ENCODE peak calls at places on chromosomes 12 and 14, in six cellular contexts. X is HCT116, Y is OCI-LY7, B is GM23248, M is GM23338, D is hepatocyte. Q is an unnamed sample.

GRCh38 chr12:108814462-108815211 is 42.7 kb downstream of the SSH1 start:
- DNase-seq in X (no peak), Y (no peak), B (peak; percentile 8), M (no peak), D (no peak), Q (no peak)

GRCh38 chr14:104536942-104537612 is 42.5 kb upstream of the C14orf180 start:
- DNase-seq in X (peak; percentile 12), Y (no peak), B (peak; percentile 41), M (no peak), D (peak; percentile 82), Q (no peak)

GRCh38 chr12:14834502-14834901 is 8.8 kb downstream of the ART4 start:
- DNase-seq in X (no peak), Y (no peak), B (no peak), M (no peak), D (no peak), Q (no peak)

GRCh38 chr12:57521475-57522018 is 1.1 kb upstream of the MBD6 start:
- DNase-seq in X (no peak), Y (no peak), B (peak; percentile 56), M (peak; percentile 65), D (peak; percentile 85), Q (peak; percentile 5)

GRCh38 chr14:66036598-66036997 is 449.6 kb upstream of the CCDC196 start:
- DNase-seq in X (no peak), Y (no peak), B (peak; percentile 44), M (no peak), D (no peak), Q (no peak)

GRCh38 chr14:89425931-89426330 is 8.9 kb upstream of the FOXN3 start:
- DNase-seq in X (peak; percentile 48), Y (no peak), B (peak; percentile 96), M (no peak), D (peak; percentile 39), Q (no peak)

GRCh38 chr14:40122978-40123648 is 690.9 kb upstream of the FBXO33 start:
- DNase-seq in X (peak; percentile 8), Y (no peak), B (peak; percentile 58), M (no peak), D (no peak), Q (no peak)

GRCh38 chr14:53022593-53022992 is 71.7 kb upstream of the FERMT2 start:
- DNase-seq in X (no peak), Y (no peak), B (peak; percentile 69), M (no peak), D (no peak), Q (no peak)

GRCh38 chr14:65333926-65334687 is 78.4 kb upstream of the FUT8 start:
- DNase-seq in X (no peak), Y (peak; percentile 60), B (peak; percentile 83), M (peak; percentile 65), D (peak; percentile 62), Q (peak; percentile 44)

GRCh38 chr12:124094188-124094587 is 121.2 kb downstream of the ZNF664 start:
- DNase-seq in X (no peak), Y (no peak), B (no peak), M (no peak), D (no peak), Q (no peak)

GRCh38 chr12:132523576-132524331 is 33.8 kb downstream of the FBRSL1 start:
- DNase-seq in X (no peak), Y (peak; percentile 59), B (peak; percentile 70), M (peak; percentile 84), D (peak; percentile 74), Q (no peak)

GRCh38 chr12:42364692-42365091 is 38.7 kb downstream of the PPHLN1 start:
- DNase-seq in X (no peak), Y (no peak), B (no peak), M (peak; percentile 65), D (no peak), Q (no peak)

GRCh38 chr14:100138082-100138787 is 21.2 kb downstream of the DEGS2 start:
- DNase-seq in X (no peak), Y (no peak), B (no peak), M (no peak), D (no peak), Q (peak; percentile 62)

GRCh38 chr12:12081836-12082497 is 11.2 kb downstream of the BCL2L14 start:
- DNase-seq in X (peak; percentile 29), Y (peak; percentile 48), B (peak; percentile 73), M (peak; percentile 67), D (peak; percentile 31), Q (peak; percentile 31)

GRCh38 chr12:48349471-48349870 is 1.2 kb downstream of the ZNF641 start:
- DNase-seq in X (no peak), Y (peak; percentile 4), B (peak; percentile 61), M (no peak), D (no peak), Q (no peak)

GRCh38 chr14:103296007-103296406 is 38.0 kb upstream of the EIF5 start:
- DNase-seq in X (no peak), Y (no peak), B (peak; percentile 81), M (no peak), D (peak; percentile 51), Q (no peak)

GRCh38 chr14:48536318-48536717 is 860.9 kb upstream of the MDGA2 start:
- DNase-seq in X (peak; percentile 19), Y (peak; percentile 2), B (no peak), M (peak; percentile 87), D (peak; percentile 6), Q (no peak)

GRCh38 chr12:132660047-132660446 is 27.1 kb downstream of the POLE start:
- DNase-seq in X (no peak), Y (no peak), B (no peak), M (no peak), D (no peak), Q (no peak)

GRCh38 chr12:6204533-6205143 is 4.4 kb downstream of the CD9 start:
- DNase-seq in X (no peak), Y (peak; percentile 29), B (no peak), M (no peak), D (no peak), Q (no peak)

DNA sequence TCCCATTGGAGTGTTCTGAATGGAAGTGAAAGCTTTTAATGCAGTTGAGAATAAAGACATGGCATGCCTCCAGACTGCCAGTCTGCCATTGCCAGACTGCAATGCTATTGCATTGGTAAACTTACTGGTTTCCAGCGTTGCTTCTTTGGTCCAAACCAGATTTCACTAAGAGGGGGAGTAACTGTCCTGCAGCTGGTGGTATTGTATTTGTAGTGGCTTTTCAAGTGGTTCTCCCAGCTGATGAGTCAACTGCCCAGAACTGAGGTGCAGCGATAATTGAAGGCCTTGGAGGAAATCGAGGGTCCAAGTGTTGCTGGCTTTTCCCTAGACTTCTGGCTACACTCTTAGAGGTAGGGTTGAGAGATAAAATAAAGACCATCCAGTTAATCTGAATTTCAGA is 31.9 kb downstream of the ERG28 start:
- DNase-seq in X (no peak), Y (no peak), B (no peak), M (no peak), D (no peak), Q (no peak)
- TF ChIP-seq EZH2phosphoT487 in X (no peak), Y (no peak), B (no peak), M (no peak), D (no peak), Q (no peak)

DNA sequence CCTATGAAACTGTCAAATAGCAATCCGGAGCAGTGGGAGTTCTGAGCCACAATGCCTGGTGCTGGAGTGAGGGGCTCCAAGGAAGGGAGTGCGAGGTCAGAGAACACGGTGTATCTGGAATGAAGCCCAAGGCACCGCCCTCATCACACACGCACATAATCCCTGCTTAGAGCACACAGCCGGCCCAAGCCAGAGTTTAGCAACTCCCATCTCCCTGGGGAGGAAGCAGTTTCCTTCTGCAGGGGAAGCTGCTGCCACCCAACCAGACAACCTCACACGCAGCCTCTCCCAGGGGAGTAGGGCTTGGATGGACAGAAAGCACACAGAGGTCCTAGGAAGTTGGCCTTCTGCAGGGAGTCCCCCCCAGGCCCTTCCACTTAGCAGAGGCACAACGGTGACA is 31.3 kb downstream of the ACTN1 start:
- DNase-seq in X (no peak), Y (no peak), B (peak; percentile 85), M (no peak), D (peak; percentile 83), Q (no peak)
- TF ChIP-seq EZH2phosphoT487 in X (no peak), Y (no peak), B (no peak), M (no peak), D (no peak), Q (no peak)

GRCh38 chr12:122886851-122887816 is 8.8 kb downstream of the VPS37B start:
- DNase-seq in X (peak; percentile 81), Y (peak; percentile 90), B (peak; percentile 56), M (no peak), D (peak; percentile 67), Q (peak; percentile 86)

GRCh38 chr12:122886161-122886560 is 9.8 kb downstream of the VPS37B start:
- DNase-seq in X (no peak), Y (no peak), B (no peak), M (no peak), D (no peak), Q (no peak)

GRCh38 chr12:122889658-122890561 is 6.0 kb downstream of the VPS37B start:
- DNase-seq in X (no peak), Y (no peak), B (no peak), M (no peak), D (no peak), Q (no peak)

GRCh38 chr12:122888232-122888752 is 7.6 kb downstream of the VPS37B start:
- DNase-seq in X (peak; percentile 81), Y (peak; percentile 67), B (peak; percentile 56), M (peak; percentile 89), D (peak; percentile 85), Q (peak; percentile 74)

DNA sequence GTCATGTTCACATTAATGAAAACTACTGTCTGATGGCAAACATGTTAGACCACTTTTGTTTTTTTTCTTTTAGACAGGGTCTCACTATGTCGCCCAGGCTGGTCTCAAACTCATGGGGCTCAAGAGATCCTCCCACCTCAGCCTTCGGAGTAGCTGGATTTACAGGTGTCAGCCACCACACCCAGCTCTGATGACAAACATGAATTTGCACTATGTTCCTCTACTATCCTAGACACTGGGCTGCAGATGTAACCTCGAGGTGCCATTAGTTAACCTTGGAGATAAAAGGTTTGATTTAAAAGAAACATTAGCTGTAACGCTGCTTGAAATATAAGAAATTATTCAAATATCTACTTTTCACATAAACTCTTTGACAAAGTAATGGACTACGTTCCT is 8.1 kb downstream of the VPS37B start:
- DNase-seq in X (no peak), Y (no peak), B (no peak), M (no peak), D (no peak), Q (no peak)
- TF ChIP-seq EZH2phosphoT487 in X (no peak), Y (no peak), B (no peak), M (no peak), D (no peak), Q (no peak)

GRCh38 chr14:90559811-90560492 is 163.1 kb downstream of the CALM1 start:
- DNase-seq in X (no peak), Y (no peak), B (no peak), M (no peak), D (no peak), Q (no peak)

GRCh38 chr14:90562652-90563051 is 165.8 kb downstream of the CALM1 start:
- DNase-seq in X (no peak), Y (no peak), B (no peak), M (no peak), D (no peak), Q (no peak)

GRCh38 chr14:90561920-90562319 is 165.1 kb downstream of the CALM1 start:
- DNase-seq in X (no peak), Y (no peak), B (no peak), M (no peak), D (no peak), Q (no peak)

GRCh38 chr14:90560529-90560928 is 163.7 kb downstream of the CALM1 start:
- DNase-seq in X (no peak), Y (no peak), B (no peak), M (no peak), D (no peak), Q (no peak)

DNA sequence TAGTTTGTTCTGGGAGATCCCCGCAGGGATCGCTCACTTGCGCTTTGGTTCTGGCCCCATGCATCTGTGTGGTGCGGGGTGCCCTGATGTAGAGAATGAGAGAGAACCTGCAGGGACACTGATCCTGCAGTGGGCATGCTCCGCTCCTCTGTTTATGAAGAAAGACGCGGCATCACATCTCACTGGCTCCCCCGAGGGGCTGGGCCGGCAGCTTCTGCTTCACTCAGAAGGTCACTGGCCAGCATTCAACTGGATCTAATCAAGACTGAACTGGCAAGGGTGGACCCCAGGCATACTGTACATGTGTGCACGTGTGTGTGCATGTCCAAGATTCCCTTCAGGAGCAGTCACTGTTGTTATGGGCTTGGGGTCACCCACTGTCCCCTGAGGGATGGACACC is 164.2 kb downstream of the CALM1 start:
- DNase-seq in X (no peak), Y (no peak), B (no peak), M (peak; percentile 37), D (no peak), Q (no peak)
- TF ChIP-seq EZH2phosphoT487 in X (no peak), Y (no peak), B (no peak), M (no peak), D (no peak), Q (no peak)

Q was measured in MM.1S.